ENCODE peak calls at places on chromosomes 7 and 10, in eight cellular contexts. W is Calu3, C is heart left ventricle, G is tibial artery, H is prostate gland, U is RWPE1, Q is WERI-Rb-1, J is PC-3. R is an unnamed sample.

GRCh38 chr10:29757551-29758297 is 123.0 kb upstream of the SVIL start:
- DNase-seq in U (peak), H (no peak), W (peak), J (peak), Q (no peak), G (no peak), C (no peak), R (peak)

GRCh38 chr7:27661776-27662489 is 750 bp downstream of the HIBADH start:
- DNase-seq in Q (peak), W (peak), H (peak), C (peak), U (no peak), G (peak), J (no peak), R (no peak)

GRCh38 chr10:124354411-124355382 is 64.0 kb downstream of the OAT start:
- DNase-seq in G (peak), C (peak), J (no peak), U (no peak), Q (peak), W (peak), H (no peak), R (no peak)

GRCh38 chr7:33757563-33758165 is 147.7 kb upstream of the BMPER start:
- DNase-seq in C (no peak), W (peak), G (peak), J (peak), U (peak), Q (peak), H (peak), R (peak)

GRCh38 chr7:16728811-16729210 is 24.7 kb upstream of the TSPAN13 start:
- DNase-seq in G (no peak), U (no peak), W (no peak), J (no peak), H (no peak), Q (no peak), C (no peak), R (no peak)

GRCh38 chr10:58465641-58466040 is 47.0 kb upstream of the BICC1 start:
- DNase-seq in J (peak), C (no peak), U (no peak), G (no peak), H (no peak), W (no peak), Q (no peak), R (peak)

GRCh38 chr7:70312336-70312735 is 714.1 kb downstream of the AUTS2 start:
- DNase-seq in W (no peak), U (no peak), J (no peak), H (no peak), C (no peak), Q (no peak), G (no peak), R (no peak)

GRCh38 chr10:10941106-10941505 is 76.6 kb upstream of the CELF2 start:
- DNase-seq in U (no peak), W (no peak), H (no peak), J (no peak), Q (no peak), G (no peak), C (no peak), R (no peak)

GRCh38 chr7:142516038-142516501 is 233.2 kb upstream of the PRSS1 start:
- DNase-seq in W (peak), U (peak), H (peak), J (peak), C (no peak), G (no peak), Q (peak), R (peak)

GRCh38 chr10:30781571-30782542 is 152.3 kb upstream of the LYZL2 start:
- DNase-seq in J (no peak), C (no peak), W (no peak), G (no peak), Q (no peak), U (no peak), H (no peak), R (no peak)

GRCh38 chr10:131855396-131855762 is 45.4 kb upstream of the PPP2R2D start:
- DNase-seq in C (no peak), W (no peak), Q (no peak), J (no peak), H (no peak), G (peak), U (no peak), R (no peak)

GRCh38 chr10:31926765-31927596 is 1.6 kb downstream of the ARHGAP12 start:
- DNase-seq in Q (no peak), C (no peak), H (no peak), J (peak), U (no peak), W (no peak), G (no peak), R (no peak)

GRCh38 chr10:86553639-86554038 is 32.0 kb upstream of the WAPL start:
- DNase-seq in J (no peak), U (no peak), W (no peak), C (no peak), Q (no peak), G (no peak), H (no peak), R (no peak)

GRCh38 chr10:3239066-3239919 is 66.7 kb upstream of the PITRM1 start:
- DNase-seq in C (peak), J (peak), G (peak), W (peak), U (peak), H (peak), Q (peak), R (peak)

GRCh38 chr10:72087392-72087968 is 871 bp downstream of the SPOCK2 start:
- DNase-seq in Q (no peak), C (no peak), G (no peak), W (peak), U (no peak), H (no peak), J (no peak), R (no peak)

GRCh38 chr10:96814264-96814663 is 17.8 kb upstream of the LCOR start:
- DNase-seq in G (no peak), Q (no peak), C (no peak), H (no peak), J (peak), W (no peak), U (no peak), R (peak)

GRCh38 chr10:87594864-87595263 is 64.8 kb upstream of the PAPSS2 start:
- DNase-seq in C (no peak), G (no peak), U (no peak), Q (no peak), W (no peak), J (no peak), H (no peak), R (peak)

GRCh38 chr7:2968616-2969397 is 74.9 kb downstream of the CARD11 start:
- DNase-seq in G (no peak), W (no peak), U (no peak), H (no peak), C (no peak), Q (no peak), J (no peak), R (no peak)

GRCh38 chr10:118259288-118259906 is 82.7 kb downstream of the FAM204A start:
- DNase-seq in C (no peak), W (peak), Q (peak), J (peak), U (peak), H (peak), G (no peak), R (peak)

GRCh38 chr10:12594448-12594944 is 245.1 kb downstream of the CAMK1D start:
- DNase-seq in C (no peak), W (no peak), U (no peak), H (no peak), G (no peak), Q (no peak), J (no peak), R (no peak)

GRCh38 chr7:67413670-67414069 is 417.0 kb downstream of the TYW1 start:
- DNase-seq in G (no peak), J (no peak), U (no peak), C (no peak), W (no peak), Q (no peak), H (no peak), R (no peak)

GRCh38 chr10:87000491-87000890 is 19.6 kb upstream of the FAM25A start:
- DNase-seq in W (no peak), C (no peak), H (no peak), G (no peak), U (no peak), Q (no peak), J (peak), R (peak)

GRCh38 chr7:135575296-135575695 is 17.6 kb downstream of the NUP205 start:
- DNase-seq in C (no peak), H (no peak), G (no peak), J (no peak), W (no peak), U (no peak), Q (no peak), R (no peak)

GRCh38 chr10:30529373-30529998 is 95.5 kb downstream of the MAP3K8 start:
- DNase-seq in G (peak), W (no peak), J (no peak), H (peak), C (peak), U (no peak), Q (no peak), R (no peak)

GRCh38 chr10:26391701-26392695 is 46.1 kb upstream of the APBB1IP start:
- DNase-seq in H (no peak), U (no peak), W (no peak), G (peak), J (no peak), Q (no peak), C (no peak), R (no peak)

GRCh38 chr10:75115137-75115536 is 3.7 kb downstream of the SAMD8 start:
- DNase-seq in H (no peak), C (no peak), Q (no peak), G (no peak), J (no peak), U (no peak), W (no peak), R (peak)

GRCh38 chr10:75109459-75109778 is 2.0 kb upstream of the SAMD8 start:
- DNase-seq in Q (no peak), G (no peak), U (no peak), C (no peak), H (no peak), W (no peak), J (no peak), R (no peak)

GRCh38 chr10:75110006-75110632 is 1.3 kb upstream of the SAMD8 start:
- DNase-seq in C (peak), J (no peak), H (no peak), Q (no peak), G (no peak), W (no peak), U (no peak), R (no peak)

GRCh38 chr10:75111367-75111905 is at the start of gene SAMD8:
- DNase-seq in G (peak), Q (peak), U (peak), H (peak), W (peak), C (peak), J (peak), R (peak)

GRCh38 chr10:75111906-75112703 is 649 bp downstream of the SAMD8 start:
- DNase-seq in C (peak), U (peak), Q (peak), H (peak), J (peak), G (peak), W (peak), R (peak)
- TF ChIP-seq CTCF in C (no peak), U (no peak), Q (no peak), H (no peak), J (no peak), G (no peak), W (no peak), R (no peak)

GRCh38 chr10:52951819-52952218 is 179.2 kb upstream of the MBL2 start:
- DNase-seq in J (peak), G (no peak), U (no peak), Q (peak), H (peak), C (peak), W (peak), R (peak)

GRCh38 chr10:52952391-52953079 is 180.0 kb upstream of the MBL2 start:
- DNase-seq in H (no peak), J (no peak), W (no peak), Q (no peak), G (no peak), U (no peak), C (no peak), R (no peak)

GRCh38 chr10:52954407-52954806 is 181.8 kb upstream of the MBL2 start:
- DNase-seq in C (no peak), H (no peak), U (no peak), J (peak), G (no peak), W (no peak), Q (no peak), R (no peak)

GRCh38 chr10:52949899-52950298 is 177.3 kb upstream of the MBL2 start:
- DNase-seq in W (peak), G (no peak), J (peak), Q (no peak), U (no peak), H (no peak), C (no peak), R (no peak)

GRCh38 chr10:52950578-52950977 is 178.0 kb upstream of the MBL2 start:
- DNase-seq in J (peak), U (no peak), W (no peak), Q (no peak), C (no peak), H (no peak), G (no peak), R (no peak)
- TF ChIP-seq CTCF in J (no peak), U (no peak), W (no peak), Q (no peak), C (no peak), H (no peak), G (no peak), R (no peak)

GRCh38 chr7:95342642-95343252 is 18.4 kb upstream of the PON1 start:
- DNase-seq in C (no peak), U (no peak), G (no peak), W (no peak), Q (no peak), H (no peak), J (no peak), R (no peak)
- TF ChIP-seq CTCF in C (no peak), U (no peak), G (no peak), W (no peak), Q (no peak), H (no peak), J (peak), R (no peak)

GRCh38 chr10:103277713-103278299 is 868 bp downstream of the INA start:
- DNase-seq in U (no peak), H (no peak), J (no peak), W (no peak), G (no peak), Q (peak), C (no peak), R (no peak)

GRCh38 chr10:103278424-103278823 is 1.5 kb downstream of the INA start:
- DNase-seq in J (no peak), G (no peak), U (no peak), W (no peak), Q (no peak), H (no peak), C (no peak), R (no peak)

GRCh38 chr10:103276251-103276936 is 544 bp upstream of the INA start:
- DNase-seq in H (no peak), C (no peak), W (no peak), Q (peak), U (no peak), J (no peak), G (no peak), R (no peak)

GRCh38 chr10:103278862-103279298 is 1.9 kb downstream of the INA start:
- DNase-seq in U (peak), J (peak), Q (peak), C (peak), H (no peak), G (peak), W (peak), R (peak)

GRCh38 chr10:103276941-103277712 is at the start of gene INA:
- DNase-seq in H (no peak), Q (peak), W (peak), C (no peak), J (no peak), U (peak), G (no peak), R (no peak)
- TF ChIP-seq CTCF in H (no peak), Q (peak), W (no peak), C (no peak), J (no peak), U (peak), G (no peak), R (no peak)

R was measured in MCF 10A.